ENCODE peak calls at places on chromosomes 16 and 17, in four cellular contexts. H, I, Q and B are unnamed samples.

GRCh38 chr16:50506543-50506937 is 41.7 kb upstream of the NKD1 start:
- DNase-seq in I (no peak), Q (no peak), H (no peak), B (no peak)

GRCh38 chr17:72461757-72462156 is 340.9 kb downstream of the SOX9 start:
- DNase-seq in Q (no peak), I (no peak), H (no peak), B (no peak)

GRCh38 chr16:82016268-82016667 is 5.0 kb upstream of the SDR42E1 start:
- DNase-seq in H (no peak), Q (peak), I (no peak), B (no peak)

GRCh38 chr16:75292691-75293090 is 41.3 kb upstream of the BCAR1 start:
- DNase-seq in H (no peak), I (no peak), Q (no peak), B (no peak)

GRCh38 chr17:21245703-21246102 is 7.5 kb downstream of the NATD1 start:
- DNase-seq in H (no peak), I (no peak), Q (no peak), B (no peak)

GRCh38 chr17:71099003-71099710 is 929.8 kb downstream of the KCNJ2 start:
- DNase-seq in I (no peak), H (no peak), Q (no peak), B (no peak)

GRCh38 chr16:53053967-53054669 is 673 bp upstream of the CHD9 start:
- DNase-seq in I (peak), Q (peak), H (no peak), B (no peak)

GRCh38 chr17:82148011-82148410 is 50.0 kb upstream of the FASN start:
- DNase-seq in H (no peak), I (no peak), Q (no peak), B (no peak)

GRCh38 chr16:55515110-55515509 is 6.2 kb downstream of the LPCAT2 start:
- DNase-seq in Q (no peak), H (no peak), I (no peak), B (no peak)

GRCh38 chr17:76076100-76076764 is 1.7 kb downstream of the GALR2 start:
- DNase-seq in H (no peak), Q (no peak), I (no peak), B (peak)

GRCh38 chr16:12406840-12407690 is 396.6 kb downstream of the CPPED1 start:
- DNase-seq in H (no peak), I (no peak), Q (no peak), B (no peak)

GRCh38 chr16:75234856-75235696 is 16.3 kb downstream of the CTRB1 start:
- DNase-seq in H (no peak), I (no peak), Q (peak), B (no peak)

GRCh38 chr16:11597268-11597690 is 10.6 kb upstream of the LITAF start:
- DNase-seq in Q (peak), H (no peak), I (no peak), B (no peak)

GRCh38 chr17:77771998-77772397 is 186.5 kb upstream of the TNRC6C start:
- DNase-seq in H (no peak), Q (no peak), I (no peak), B (no peak)

GRCh38 chr16:17377360-17378324 is 93.1 kb downstream of the XYLT1 start:
- DNase-seq in I (no peak), Q (no peak), H (no peak), B (no peak)

GRCh38 chr17:62644487-62645173 is 17.2 kb downstream of the MRC2 start:
- DNase-seq in Q (no peak), H (no peak), I (no peak), B (no peak)

GRCh38 chr17:75238684-75239191 is 22.7 kb downstream of the GGA3 start:
- DNase-seq in H (peak), Q (peak), I (no peak), B (peak)

GRCh38 chr17:81869221-81870154 is 1.6 kb downstream of the ARHGDIA start:
- DNase-seq in H (peak), Q (peak), I (no peak), B (peak)

GRCh38 chr17:4815043-4815675 is 8.2 kb downstream of the PLD2 start:
- DNase-seq in H (no peak), Q (no peak), I (no peak), B (no peak)

GRCh38 chr16:11296706-11297491 is 15.8 kb upstream of the PRM1 start:
- DNase-seq in Q (no peak), H (no peak), I (no peak), B (no peak)

GRCh38 chr17:5226940-5227878 is 7.5 kb downstream of the SCIMP start:
- DNase-seq in Q (no peak), I (no peak), H (no peak), B (no peak)

GRCh38 chr16:11524098-11524760 is 62.5 kb downstream of the LITAF start:
- DNase-seq in Q (no peak), I (no peak), H (no peak), B (no peak)

GRCh38 chr16:67946966-67947558 is 3.1 kb upstream of the LCAT start:
- DNase-seq in Q (no peak), H (no peak), I (no peak), B (no peak)

GRCh38 chr17:43574348-43574747 is 28.2 kb upstream of the ETV4 start:
- DNase-seq in I (no peak), H (no peak), Q (peak), B (no peak)

GRCh38 chr16:6377956-6378355 is 954.7 kb upstream of the RBFOX1 start:
- DNase-seq in Q (no peak), H (no peak), I (no peak), B (no peak)

GRCh38 chr16:9798952-9799590 is 383.2 kb downstream of the GRIN2A start:
- DNase-seq in H (no peak), Q (no peak), I (no peak), B (no peak)

GRCh38 chr17:55320594-55321506 is 56.1 kb downstream of the HLF start:
- DNase-seq in I (no peak), Q (no peak), H (no peak), B (no peak)

GRCh38 chr17:1060991-1061390 is 64.1 kb downstream of the TIMM22 start:
- DNase-seq in Q (peak), H (peak), I (no peak), B (no peak)

GRCh38 chr16:11955713-11956123 is 9.3 kb upstream of the TNFRSF17 start:
- DNase-seq in Q (no peak), I (no peak), H (peak), B (no peak)

GRCh38 chr17:37506678-37507077 is 17.0 kb downstream of the DUSP14 start:
- DNase-seq in I (no peak), Q (no peak), H (peak), B (peak)

GRCh38 chr17:76492989-76493501 is 8.2 kb downstream of the RHBDF2 start:
- DNase-seq in Q (peak), I (peak), H (peak), B (no peak)

GRCh38 chr17:40086150-40087044 is 14.0 kb downstream of the NR1D1 start:
- DNase-seq in Q (no peak), H (no peak), I (no peak), B (peak)

GRCh38 chr16:87443031-87443430 is 49.8 kb downstream of the ZCCHC14 start:
- DNase-seq in H (no peak), Q (no peak), I (no peak), B (no peak)

GRCh38 chr17:17500999-17501605 is 4.9 kb upstream of the RASD1 start:
- DNase-seq in I (no peak), Q (peak), H (no peak), B (no peak)

GRCh38 chr16:84045001-84045817 is 2.6 kb upstream of the SLC38A8 start:
- DNase-seq in H (no peak), I (no peak), Q (no peak), B (no peak)

GRCh38 chr16:11836653-11837244 is 14.6 kb downstream of the RSL1D1 start:
- DNase-seq in I (no peak), Q (no peak), H (peak), B (no peak)

GRCh38 chr17:13462673-13463124 is 139.0 kb downstream of the HS3ST3A1 start:
- DNase-seq in Q (no peak), H (no peak), I (no peak), B (no peak)

GRCh38 chr17:45110676-45111611 is 21.4 kb downstream of the PLCD3 start:
- DNase-seq in H (no peak), I (peak), Q (no peak), B (no peak)

GRCh38 chr16:57196276-57196675 is 10.1 kb downstream of the RSPRY1 start:
- DNase-seq in Q (no peak), H (no peak), I (no peak), B (no peak)

DNA sequence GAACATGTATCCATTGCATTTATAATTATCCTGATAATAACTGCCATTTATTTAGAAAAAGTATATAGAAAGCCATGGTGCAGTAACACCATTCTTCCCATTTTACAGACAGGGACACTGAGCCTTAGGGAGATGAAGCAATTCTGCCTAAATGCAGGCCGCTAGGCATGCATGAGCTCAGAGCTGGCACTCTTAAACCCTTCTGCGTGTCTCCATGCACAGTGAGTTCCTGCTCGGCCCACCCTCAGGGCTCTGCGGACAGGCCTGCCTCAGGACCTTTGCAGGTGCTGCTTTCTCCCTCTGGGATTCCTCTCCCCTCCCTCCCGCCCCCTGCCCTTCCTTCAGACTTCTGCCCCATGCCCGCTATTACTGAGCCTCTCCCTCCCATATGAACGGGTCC is 54.3 kb upstream of the WSB1 start:
- DNase-seq in H (no peak), I (no peak), Q (no peak), B (no peak)
- TF ChIP-seq CTCF in H (no peak), I (no peak), Q (no peak), B (no peak)

GRCh38 chr17:80758793-80759673 is 214.4 kb downstream of the RPTOR start:
- DNase-seq in H (peak), I (peak), Q (no peak), B (no peak)
- TF ChIP-seq CTCF in H (no peak), I (no peak), Q (no peak), B (no peak)

GRCh38 chr17:50696365-50696879 is 11.3 kb downstream of the ANKRD40 start:
- DNase-seq in H (no peak), Q (no peak), I (no peak), B (no peak)

GRCh38 chr17:50699410-50699809 is 8.3 kb downstream of the ANKRD40 start:
- DNase-seq in I (no peak), H (no peak), Q (no peak), B (no peak)

GRCh38 chr17:50697663-50698272 is 9.9 kb downstream of the ANKRD40 start:
- DNase-seq in H (no peak), I (no peak), Q (no peak), B (no peak)

GRCh38 chr17:50693041-50693682 is 14.6 kb downstream of the ANKRD40 start:
- DNase-seq in H (no peak), I (no peak), Q (no peak), B (no peak)

GRCh38 chr17:50697076-50697475 is 10.6 kb downstream of the ANKRD40 start:
- DNase-seq in Q (no peak), I (no peak), H (no peak), B (no peak)
- TF ChIP-seq CTCF in Q (no peak), I (no peak), H (no peak), B (no peak)

GRCh38 chr16:85566502-85567100 is 46.5 kb upstream of the GSE1 start:
- DNase-seq in I (no peak), Q (peak), H (no peak), B (peak)
- TF ChIP-seq CTCF in I (no peak), Q (peak), H (no peak), B (peak)

GRCh38 chr17:9021158-9021984 is at the start of gene NTN1:
- DNase-seq in Q (peak), H (no peak), I (peak), B (peak)
- TF ChIP-seq CTCF in Q (no peak), H (no peak), I (no peak), B (no peak)

DNA sequence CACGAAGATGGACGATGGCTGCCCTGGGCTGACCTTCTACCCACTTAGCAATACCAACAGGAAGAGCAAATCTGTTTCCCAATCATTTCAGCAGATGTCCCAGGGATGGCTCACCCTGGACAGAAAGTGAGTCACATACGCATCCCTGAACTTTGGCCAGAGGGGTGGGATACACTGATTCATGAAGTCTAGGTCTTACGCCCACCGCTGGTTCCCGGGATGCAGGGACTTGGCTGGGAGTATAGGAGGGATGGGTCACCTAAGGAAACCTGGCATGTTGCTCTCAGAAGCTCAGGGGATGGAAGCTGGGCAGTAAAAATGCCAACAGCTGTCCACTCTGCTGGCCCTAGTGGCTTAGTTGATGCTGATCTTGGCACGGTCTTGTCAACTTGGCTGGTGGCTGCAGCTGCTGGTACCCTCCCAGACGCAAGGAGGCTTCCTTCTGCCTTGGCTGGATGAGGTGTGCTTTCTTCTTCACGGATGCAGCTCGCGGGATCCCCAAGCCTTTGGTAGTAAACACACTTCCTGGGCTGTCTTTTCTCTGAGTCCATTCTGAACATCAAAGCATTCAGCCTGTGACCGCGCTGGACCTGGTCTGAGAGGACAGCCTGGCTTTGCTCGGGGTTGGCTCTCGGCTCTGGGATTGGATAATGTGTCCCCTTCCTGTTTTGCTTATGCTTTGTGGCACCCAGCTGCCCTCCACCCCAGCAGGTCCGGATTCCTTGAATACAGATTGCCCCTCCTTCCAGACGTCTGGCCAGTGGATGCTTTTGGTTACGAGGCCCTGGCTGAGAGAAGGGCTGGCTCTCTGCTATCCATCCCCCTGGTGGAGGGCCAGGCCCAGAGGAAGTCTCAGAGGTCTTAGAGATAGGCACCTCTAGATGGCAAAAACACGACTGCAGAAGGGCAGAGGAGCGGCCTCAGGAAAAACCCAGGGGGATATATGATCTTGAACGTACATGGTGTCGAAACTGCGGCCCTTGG is 71.5 kb downstream of the RAP1GAP2 start:
- DNase-seq in I (no peak), H (peak), Q (no peak), B (peak)
- TF ChIP-seq CTCF in I (no peak), H (no peak), Q (no peak), B (no peak)